ENCODE peak calls at places on chromosomes 5 and 9, in seven cellular contexts. Y, E, R, J, N, D and W are unnamed samples. For H3K27me3, the result is how much of the 10 kb centered on the place peaks cover.

GRCh38 chr9:31136524-31136923 is 1247.9 kb upstream of the ACO1 start:
- DNase-seq in J (no peak), Y (no peak), D (no peak), N (no peak), R (no peak), E (no peak), W (no peak)

GRCh38 chr5:151675225-151675955 is 11.3 kb downstream of the SPARC start:
- DNase-seq in J (no peak), N (peak), Y (no peak), R (no peak), E (no peak), D (no peak), W (no peak)

GRCh38 chr5:90941002-90941720 is 382.6 kb downstream of the ADGRV1 start:
- DNase-seq in E (no peak), D (no peak), R (no peak), N (no peak), J (no peak), Y (no peak), W (no peak)

GRCh38 chr9:120477534-120478001 is 102.4 kb downstream of the CDK5RAP2 start:
- DNase-seq in J (no peak), Y (peak), R (no peak), N (peak), D (peak), E (peak), W (peak)

GRCh38 chr9:88676644-88677043 is 141.7 kb downstream of the NXNL2 start:
- DNase-seq in Y (no peak), J (no peak), E (no peak), R (no peak), N (no peak), D (no peak), W (no peak)

GRCh38 chr5:131384616-131385214 is 120.9 kb downstream of the CDC42SE2 start:
- DNase-seq in E (no peak), N (no peak), R (no peak), Y (no peak), J (no peak), D (no peak), W (no peak)

GRCh38 chr5:110477923-110478322 is 248.5 kb downstream of the TMEM232 start:
- DNase-seq in R (no peak), N (no peak), Y (no peak), E (no peak), D (no peak), J (no peak), W (no peak)

GRCh38 chr5:161201558-161201957 is 345.0 kb downstream of the GABRB2 start:
- DNase-seq in J (no peak), E (no peak), Y (no peak), N (no peak), D (no peak), R (no peak), W (no peak)

GRCh38 chr9:136732446-136733178 is 10.1 kb downstream of the LCN10 start:
- DNase-seq in D (no peak), Y (no peak), R (no peak), N (no peak), E (no peak), J (no peak), W (no peak)

GRCh38 chr5:170154744-170155143 is 49.0 kb downstream of the FOXI1 start:
- DNase-seq in D (no peak), N (no peak), Y (no peak), R (no peak), E (no peak), J (no peak), W (no peak)

GRCh38 chr9:138115506-138115905 is 237.9 kb downstream of the CACNA1B start:
- DNase-seq in R (no peak), D (peak), Y (no peak), J (no peak), E (no peak), N (no peak), W (peak)

GRCh38 chr9:97473717-97474116 is 27.7 kb upstream of the TMOD1 start:
- DNase-seq in R (no peak), E (no peak), N (no peak), D (no peak), Y (no peak), J (no peak), W (no peak)

GRCh38 chr5:180135967-180136641 is 64.5 kb upstream of the RNF130 start:
- DNase-seq in D (peak), J (no peak), Y (no peak), E (no peak), N (peak), R (peak), W (no peak)

GRCh38 chr9:125511780-125512179 is 195.2 kb downstream of the MAPKAP1 start:
- DNase-seq in D (no peak), J (no peak), R (no peak), E (no peak), Y (no peak), N (no peak), W (no peak)

GRCh38 chr9:136700309-136700708 is 12.1 kb upstream of the DIPK1B start:
- DNase-seq in E (no peak), N (no peak), D (no peak), J (no peak), R (no peak), Y (no peak), W (peak)

DNA sequence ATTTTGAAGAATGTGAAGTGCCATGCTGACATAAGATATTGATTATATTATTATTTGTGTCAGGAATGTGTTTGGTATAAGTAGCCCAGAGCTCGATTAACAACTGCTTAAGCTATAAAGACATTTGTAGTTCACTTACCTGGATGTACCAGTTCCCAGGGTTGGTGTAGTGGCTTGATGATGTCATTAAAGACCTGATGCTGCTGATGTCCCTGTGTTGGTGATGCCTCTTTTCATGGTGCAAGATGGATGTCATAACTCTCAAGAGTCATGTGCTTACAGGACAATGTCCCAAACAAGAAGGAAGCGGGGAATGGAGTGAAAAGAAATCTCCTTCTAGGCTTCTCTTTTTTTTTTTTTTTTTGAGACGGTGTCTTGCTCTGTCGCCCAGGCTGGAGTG is 11.5 kb upstream of the GDNF start:
- DNase-seq in R (no peak), D (no peak), N (no peak), Y (no peak), J (no peak), E (no peak), W (no peak)
- H3K4me3 ChIP-seq in R (no peak), D (no peak), N (no peak), Y (no peak), J (no peak), E (no peak), W (no peak)

GRCh38 chr9:110573305-110573704 is 6.2 kb downstream of the SVEP1 start:
- DNase-seq in R (no peak), D (no peak), E (no peak), J (no peak), N (no peak), Y (no peak), W (no peak)
- H3K27me3 ChIP-seq in R (under half), D (under half), E (under half), J (under half), N (under half), Y (under half), W (under half)

GRCh38 chr5:168041583-168041982 is 249.9 kb upstream of the WWC1 start:
- DNase-seq in N (no peak), E (no peak), Y (no peak), R (no peak), J (no peak), D (no peak), W (no peak)

GRCh38 chr5:168046163-168046562 is 245.3 kb upstream of the WWC1 start:
- DNase-seq in D (no peak), Y (no peak), N (no peak), E (no peak), R (no peak), J (no peak), W (no peak)

GRCh38 chr5:168039485-168040005 is 251.9 kb upstream of the WWC1 start:
- DNase-seq in N (no peak), D (no peak), R (no peak), E (no peak), Y (no peak), J (no peak), W (peak)

GRCh38 chr5:168047043-168047668 is 244.3 kb upstream of the WWC1 start:
- DNase-seq in D (peak), R (no peak), N (peak), E (peak), J (peak), Y (no peak), W (peak)

DNA sequence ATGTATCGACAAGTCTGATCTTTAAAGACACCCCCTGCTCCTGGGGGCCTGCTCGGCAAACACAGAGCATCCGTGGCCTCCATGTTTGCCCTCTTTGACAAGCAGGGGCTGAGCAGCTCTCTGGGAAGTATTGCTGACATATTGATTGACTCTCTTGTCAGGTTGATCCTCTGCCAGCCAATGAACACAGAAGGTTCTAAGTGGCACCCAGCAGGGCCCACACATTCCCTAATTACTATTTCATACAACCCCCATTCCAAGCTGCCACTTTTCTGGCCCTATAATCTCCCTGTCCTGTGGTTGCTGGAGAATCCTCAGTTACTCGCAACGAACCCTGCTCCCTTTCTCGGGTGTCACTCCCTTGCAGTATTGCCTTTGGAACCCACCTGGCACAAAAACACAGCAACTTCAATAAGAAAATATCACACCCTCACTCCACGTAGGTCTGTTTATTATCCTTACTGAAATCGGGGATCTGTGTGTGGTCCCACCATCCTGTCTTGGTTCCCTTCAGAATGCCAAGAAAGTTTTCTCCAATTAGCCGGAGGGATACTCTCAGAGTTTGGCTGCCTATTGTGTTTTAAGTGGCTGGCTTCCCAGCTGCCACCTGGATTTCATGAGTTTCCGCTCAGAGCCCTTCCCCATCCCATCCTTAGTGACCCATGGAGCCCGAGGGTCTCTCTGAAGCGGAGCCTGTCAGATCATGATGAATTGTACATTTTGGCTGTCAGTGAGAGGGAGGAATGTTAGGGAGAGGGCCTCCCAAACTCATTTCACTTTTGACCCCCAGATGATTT is 249.0 kb upstream of the WWC1 start:
- DNase-seq in N (no peak), Y (peak), E (no peak), D (no peak), J (no peak), R (no peak), W (no peak)
- TF ChIP-seq EP300 in N (no peak), Y (no peak), E (no peak), D (no peak), J (no peak), R (no peak), W (no peak)

DNA sequence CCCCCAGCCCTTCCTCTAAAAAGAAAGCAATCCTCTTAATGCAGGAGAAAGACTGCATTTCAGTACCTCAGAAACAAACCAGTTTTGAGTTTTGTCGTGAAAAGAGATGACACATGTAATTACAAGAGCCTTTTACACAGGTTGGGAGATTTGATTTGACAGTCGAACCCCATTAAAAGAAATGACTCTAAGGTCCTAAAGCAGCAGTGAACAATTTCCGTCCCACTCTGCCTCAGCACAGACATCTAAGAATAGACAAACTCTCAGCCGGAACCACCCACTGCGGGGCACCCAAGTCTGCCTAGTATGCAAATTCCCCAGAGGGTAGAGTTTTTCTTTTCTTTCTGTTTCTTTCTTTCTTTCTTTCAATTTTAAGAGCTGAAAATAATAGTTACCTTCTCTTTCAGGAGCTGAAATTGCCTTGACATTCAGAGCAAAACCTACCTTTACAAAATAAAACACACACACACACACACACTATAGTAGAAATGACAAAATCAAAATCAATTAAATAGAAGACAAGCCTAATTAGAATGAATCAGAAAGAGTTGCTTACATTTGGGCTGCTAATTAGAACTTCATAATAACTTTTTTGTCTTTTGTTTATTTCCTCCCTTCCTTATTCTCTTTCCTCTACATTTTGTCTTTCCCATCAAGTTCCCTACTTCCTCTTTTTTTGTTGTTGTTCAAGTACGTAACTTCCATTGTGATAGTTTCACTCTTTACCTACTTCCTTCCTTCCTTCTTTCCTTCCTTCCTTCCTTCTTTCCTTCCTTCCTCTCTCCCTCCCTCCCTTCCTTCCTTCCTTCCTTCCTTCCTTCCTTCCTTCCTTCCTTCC is 65.1 kb downstream of the BASP1 start:
- DNase-seq in J (peak), Y (no peak), D (no peak), R (no peak), N (no peak), E (no peak), W (no peak)
- H3K4me3 ChIP-seq in J (peak), Y (no peak), D (no peak), R (no peak), N (no peak), E (no peak), W (no peak)

GRCh38 chr5:114360816-114361723 is 800 bp upstream of the KCNN2 start:
- DNase-seq in R (no peak), N (no peak), J (no peak), E (no peak), D (no peak), Y (no peak), W (peak)

GRCh38 chr5:114361724-114362196 is at the start of gene KCNN2:
- DNase-seq in N (peak), J (peak), Y (peak), E (no peak), R (peak), D (peak), W (peak)

GRCh38 chr5:114362197-114362976 is 517 bp downstream of the KCNN2 start:
- DNase-seq in R (peak), Y (no peak), E (no peak), D (no peak), J (no peak), N (no peak), W (peak)

GRCh38 chr5:114358329-114358728 is 3.5 kb upstream of the KCNN2 start:
- DNase-seq in R (no peak), D (no peak), N (no peak), Y (no peak), J (no peak), E (no peak), W (no peak)

DNA sequence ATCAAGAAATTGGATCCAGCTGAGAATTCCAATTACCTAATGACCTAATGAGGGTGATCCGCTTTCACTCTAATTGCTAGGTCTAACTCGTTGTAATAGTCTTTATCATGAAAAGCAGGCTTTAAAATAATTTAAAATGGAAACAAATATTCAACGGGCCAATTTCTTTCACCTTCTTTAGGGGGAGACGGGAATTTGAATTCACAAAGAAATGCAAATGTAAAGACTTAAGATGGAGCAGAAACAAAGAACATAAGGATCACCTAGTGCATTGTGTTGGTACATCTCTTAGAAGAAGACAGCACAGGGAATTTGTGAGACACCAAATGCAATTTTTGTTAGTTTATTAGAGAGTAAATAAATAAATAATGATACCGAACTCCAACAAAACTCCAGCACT is 1.5 kb upstream of the KCNN2 start:
- DNase-seq in N (no peak), E (no peak), Y (no peak), J (no peak), R (no peak), D (no peak), W (no peak)
- H3K27me3 ChIP-seq in N (under half), E (under half), Y (half or more), J (under half), R (under half), D (under half), W (under half)

DNA sequence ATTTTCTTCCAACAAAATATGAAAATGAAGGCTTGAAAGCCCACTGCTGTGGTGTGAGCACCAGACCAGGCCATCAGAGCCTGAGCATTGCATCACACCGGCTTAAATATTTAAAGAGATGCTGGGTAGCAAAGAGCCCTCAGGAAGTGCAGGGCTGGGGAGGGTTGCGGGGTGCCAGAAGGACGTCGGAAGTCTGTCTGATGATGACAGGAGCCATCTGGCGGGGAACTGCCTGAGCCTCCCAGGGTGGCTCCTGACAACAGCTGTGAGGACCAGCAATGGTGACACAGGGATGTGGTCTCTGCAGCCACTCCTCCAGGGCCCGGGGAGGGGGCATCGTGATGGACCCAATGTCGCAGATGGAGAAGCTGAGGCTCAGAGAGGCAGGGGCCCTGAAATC is 185.6 kb downstream of the OLFM1 start:
- DNase-seq in N (no peak), E (no peak), J (no peak), R (no peak), D (no peak), Y (no peak), W (no peak)
- TF ChIP-seq EP300 in N (no peak), E (no peak), J (no peak), R (no peak), D (no peak), Y (no peak), W (no peak)

DNA sequence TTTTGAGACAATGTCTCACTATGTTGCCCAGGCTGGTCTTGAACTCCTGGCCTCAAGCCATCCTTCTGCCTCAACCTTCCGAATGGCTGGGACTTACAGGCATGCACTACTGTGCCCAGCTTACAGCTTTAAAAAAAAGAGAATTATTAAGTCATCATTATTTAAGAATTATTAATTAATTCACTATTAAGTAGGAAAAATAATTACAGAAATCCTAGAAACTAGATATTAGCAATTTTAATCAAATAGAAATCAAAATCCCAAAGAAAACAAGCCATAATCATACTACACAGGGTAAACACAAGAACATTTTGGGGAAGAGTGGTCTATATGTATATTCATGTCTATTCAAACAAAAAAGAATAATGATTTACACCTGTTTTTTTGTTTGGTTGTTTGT is 19.6 kb upstream of the MTMR12 start:
- DNase-seq in Y (no peak), E (no peak), D (no peak), J (no peak), N (no peak), R (no peak), W (no peak)
- H3K4me3 ChIP-seq in Y (no peak), E (no peak), D (no peak), J (no peak), N (no peak), R (no peak), W (no peak)

GRCh38 chr5:55159763-55160492 is at the start of gene GPX8:
- DNase-seq in E (peak), J (no peak), D (no peak), N (no peak), R (no peak), Y (peak), W (no peak)
- H3K27me3 ChIP-seq in E (under half), J (under half), D (under half), N (under half), R (under half), Y (under half), W (under half)